ENCODE peak calls at places on chromosomes 5 and 9, in nine cellular contexts. One of them, this sample, is unnamed. For H3K36me3, the result is how much of the 10 kb centered on the place peaks cover.

GRCh38 chr5:29208026-29208425 is 1985.5 kb upstream of the CDH6 start:
- DNase-seq in naive thymus-derived CD4-positive, alpha-beta T cell: no peak
- DNase-seq in gastrocnemius medialis: no peak
- DNase-seq in astrocyte: peak
- DNase-seq in pancreas: no peak
- DNase-seq in H1: no peak
- DNase-seq in effector memory CD4-positive, alpha-beta T cell: no peak
- DNase-seq in keratinocyte: no peak
- DNase-seq in adrenal gland: no peak
- DNase-seq in this sample: no peak

GRCh38 chr9:113674436-113674835 is 201.7 kb upstream of the ZNF618 start:
- DNase-seq in naive thymus-derived CD4-positive, alpha-beta T cell: no peak
- DNase-seq in gastrocnemius medialis: no peak
- DNase-seq in astrocyte: peak
- DNase-seq in pancreas: no peak
- DNase-seq in H1: no peak
- DNase-seq in effector memory CD4-positive, alpha-beta T cell: no peak
- DNase-seq in keratinocyte: no peak
- DNase-seq in adrenal gland: peak
- DNase-seq in this sample: no peak

GRCh38 chr9:17600962-17601593 is 22.2 kb downstream of the SH3GL2 start:
- DNase-seq in naive thymus-derived CD4-positive, alpha-beta T cell: no peak
- DNase-seq in gastrocnemius medialis: no peak
- DNase-seq in astrocyte: peak
- DNase-seq in pancreas: no peak
- DNase-seq in H1: no peak
- DNase-seq in effector memory CD4-positive, alpha-beta T cell: no peak
- DNase-seq in keratinocyte: no peak
- DNase-seq in adrenal gland: no peak
- DNase-seq in this sample: no peak

GRCh38 chr5:124278636-124279035 is 467.8 kb downstream of the ZNF608 start:
- DNase-seq in naive thymus-derived CD4-positive, alpha-beta T cell: no peak
- DNase-seq in gastrocnemius medialis: no peak
- DNase-seq in astrocyte: no peak
- DNase-seq in pancreas: no peak
- DNase-seq in H1: no peak
- DNase-seq in effector memory CD4-positive, alpha-beta T cell: no peak
- DNase-seq in keratinocyte: no peak
- DNase-seq in adrenal gland: no peak
- DNase-seq in this sample: no peak

GRCh38 chr5:52007230-52007858 is 624.1 kb downstream of the ISL1 start:
- DNase-seq in naive thymus-derived CD4-positive, alpha-beta T cell: no peak
- DNase-seq in gastrocnemius medialis: no peak
- DNase-seq in astrocyte: peak
- DNase-seq in pancreas: peak
- DNase-seq in H1: no peak
- DNase-seq in effector memory CD4-positive, alpha-beta T cell: no peak
- DNase-seq in keratinocyte: no peak
- DNase-seq in adrenal gland: peak
- DNase-seq in this sample: peak

GRCh38 chr9:131733601-131734061 is 6.2 kb downstream of the RAPGEF1 start:
- DNase-seq in naive thymus-derived CD4-positive, alpha-beta T cell: no peak
- DNase-seq in gastrocnemius medialis: peak
- DNase-seq in astrocyte: peak
- DNase-seq in pancreas: peak
- DNase-seq in H1: no peak
- DNase-seq in effector memory CD4-positive, alpha-beta T cell: peak
- DNase-seq in keratinocyte: peak
- DNase-seq in adrenal gland: peak
- DNase-seq in this sample: no peak

GRCh38 chr5:66724336-66724735 is 128.1 kb downstream of the MAST4 start:
- DNase-seq in naive thymus-derived CD4-positive, alpha-beta T cell: no peak
- DNase-seq in gastrocnemius medialis: no peak
- DNase-seq in astrocyte: no peak
- DNase-seq in pancreas: no peak
- DNase-seq in H1: no peak
- DNase-seq in effector memory CD4-positive, alpha-beta T cell: no peak
- DNase-seq in keratinocyte: no peak
- DNase-seq in adrenal gland: no peak
- DNase-seq in this sample: no peak

GRCh38 chr5:59709346-59709821 is 184.1 kb downstream of the PDE4D start:
- DNase-seq in naive thymus-derived CD4-positive, alpha-beta T cell: no peak
- DNase-seq in gastrocnemius medialis: no peak
- DNase-seq in astrocyte: no peak
- DNase-seq in pancreas: no peak
- DNase-seq in H1: peak
- DNase-seq in effector memory CD4-positive, alpha-beta T cell: no peak
- DNase-seq in keratinocyte: no peak
- DNase-seq in adrenal gland: no peak
- DNase-seq in this sample: no peak

GRCh38 chr5:160317447-160317846 is 5.1 kb upstream of the CCNJL start:
- DNase-seq in naive thymus-derived CD4-positive, alpha-beta T cell: no peak
- DNase-seq in gastrocnemius medialis: no peak
- DNase-seq in astrocyte: no peak
- DNase-seq in pancreas: no peak
- DNase-seq in H1: no peak
- DNase-seq in effector memory CD4-positive, alpha-beta T cell: no peak
- DNase-seq in keratinocyte: no peak
- DNase-seq in adrenal gland: no peak
- DNase-seq in this sample: no peak

GRCh38 chr5:177399903-177400868 is at the start of gene PFN3:
- DNase-seq in naive thymus-derived CD4-positive, alpha-beta T cell: no peak
- DNase-seq in gastrocnemius medialis: no peak
- DNase-seq in astrocyte: no peak
- DNase-seq in pancreas: no peak
- DNase-seq in H1: no peak
- DNase-seq in effector memory CD4-positive, alpha-beta T cell: no peak
- DNase-seq in keratinocyte: no peak
- DNase-seq in adrenal gland: no peak
- DNase-seq in this sample: no peak

GRCh38 chr5:89613222-89613956 is 730.4 kb upstream of the MEF2C start:
- DNase-seq in naive thymus-derived CD4-positive, alpha-beta T cell: no peak
- DNase-seq in gastrocnemius medialis: no peak
- DNase-seq in astrocyte: peak
- DNase-seq in pancreas: no peak
- DNase-seq in H1: no peak
- DNase-seq in effector memory CD4-positive, alpha-beta T cell: no peak
- DNase-seq in keratinocyte: no peak
- DNase-seq in adrenal gland: no peak
- DNase-seq in this sample: no peak

GRCh38 chr5:168136340-168136739 is 155.1 kb upstream of the WWC1 start:
- DNase-seq in naive thymus-derived CD4-positive, alpha-beta T cell: no peak
- DNase-seq in gastrocnemius medialis: no peak
- DNase-seq in astrocyte: no peak
- DNase-seq in pancreas: peak
- DNase-seq in H1: no peak
- DNase-seq in effector memory CD4-positive, alpha-beta T cell: no peak
- DNase-seq in keratinocyte: no peak
- DNase-seq in adrenal gland: no peak
- DNase-seq in this sample: no peak

GRCh38 chr5:74370168-74370567 is 270.4 kb downstream of the ENC1 start:
- DNase-seq in naive thymus-derived CD4-positive, alpha-beta T cell: no peak
- DNase-seq in gastrocnemius medialis: peak
- DNase-seq in astrocyte: no peak
- DNase-seq in pancreas: no peak
- DNase-seq in H1: no peak
- DNase-seq in effector memory CD4-positive, alpha-beta T cell: no peak
- DNase-seq in keratinocyte: no peak
- DNase-seq in adrenal gland: peak
- DNase-seq in this sample: no peak

GRCh38 chr5:74367241-74367733 is 273.2 kb downstream of the ENC1 start:
- DNase-seq in naive thymus-derived CD4-positive, alpha-beta T cell: no peak
- DNase-seq in gastrocnemius medialis: no peak
- DNase-seq in astrocyte: no peak
- DNase-seq in pancreas: no peak
- DNase-seq in H1: no peak
- DNase-seq in effector memory CD4-positive, alpha-beta T cell: no peak
- DNase-seq in keratinocyte: no peak
- DNase-seq in adrenal gland: no peak
- DNase-seq in this sample: no peak

GRCh38 chr5:74369173-74369572 is 271.4 kb downstream of the ENC1 start:
- DNase-seq in naive thymus-derived CD4-positive, alpha-beta T cell: no peak
- DNase-seq in gastrocnemius medialis: no peak
- DNase-seq in astrocyte: no peak
- DNase-seq in pancreas: no peak
- DNase-seq in H1: no peak
- DNase-seq in effector memory CD4-positive, alpha-beta T cell: no peak
- DNase-seq in keratinocyte: no peak
- DNase-seq in adrenal gland: no peak
- DNase-seq in this sample: no peak

GRCh38 chr5:74364507-74364906 is 276.0 kb downstream of the ENC1 start:
- DNase-seq in naive thymus-derived CD4-positive, alpha-beta T cell: no peak
- DNase-seq in gastrocnemius medialis: no peak
- DNase-seq in astrocyte: no peak
- DNase-seq in pancreas: no peak
- DNase-seq in H1: no peak
- DNase-seq in effector memory CD4-positive, alpha-beta T cell: no peak
- DNase-seq in keratinocyte: no peak
- DNase-seq in adrenal gland: no peak
- DNase-seq in this sample: no peak

DNA sequence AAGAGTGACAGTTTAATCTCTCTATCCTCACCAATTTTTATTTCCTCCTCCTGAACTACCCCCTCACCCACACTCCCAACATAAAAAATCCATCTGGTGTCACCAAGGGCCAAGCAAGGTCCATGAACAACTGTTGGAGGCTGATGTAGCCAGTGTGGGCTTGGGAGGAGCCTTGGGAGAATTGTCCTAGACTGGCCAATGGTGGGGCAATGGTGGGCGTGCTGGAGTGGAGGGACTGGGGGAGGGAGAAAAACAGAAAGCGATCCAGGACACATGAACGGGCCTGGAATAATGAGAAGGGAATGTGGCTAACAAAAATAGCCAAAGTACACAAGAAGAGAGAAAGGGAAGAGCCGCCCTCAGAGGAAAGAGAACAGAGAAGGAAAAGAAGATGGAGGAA is 272.6 kb downstream of the ENC1 start:
- DNase-seq in naive thymus-derived CD4-positive, alpha-beta T cell: no peak
- DNase-seq in gastrocnemius medialis: no peak
- DNase-seq in astrocyte: no peak
- DNase-seq in pancreas: no peak
- DNase-seq in H1: no peak
- DNase-seq in effector memory CD4-positive, alpha-beta T cell: no peak
- DNase-seq in keratinocyte: no peak
- DNase-seq in adrenal gland: no peak
- DNase-seq in this sample: no peak
- H3K36me3 ChIP-seq in naive thymus-derived CD4-positive, alpha-beta T cell: under half
- H3K36me3 ChIP-seq in gastrocnemius medialis: under half
- H3K36me3 ChIP-seq in astrocyte: under half
- H3K36me3 ChIP-seq in pancreas: under half
- H3K36me3 ChIP-seq in H1: under half
- H3K36me3 ChIP-seq in effector memory CD4-positive, alpha-beta T cell: under half
- H3K36me3 ChIP-seq in keratinocyte: under half
- H3K36me3 ChIP-seq in adrenal gland: under half
- H3K36me3 ChIP-seq in this sample: under half

DNA sequence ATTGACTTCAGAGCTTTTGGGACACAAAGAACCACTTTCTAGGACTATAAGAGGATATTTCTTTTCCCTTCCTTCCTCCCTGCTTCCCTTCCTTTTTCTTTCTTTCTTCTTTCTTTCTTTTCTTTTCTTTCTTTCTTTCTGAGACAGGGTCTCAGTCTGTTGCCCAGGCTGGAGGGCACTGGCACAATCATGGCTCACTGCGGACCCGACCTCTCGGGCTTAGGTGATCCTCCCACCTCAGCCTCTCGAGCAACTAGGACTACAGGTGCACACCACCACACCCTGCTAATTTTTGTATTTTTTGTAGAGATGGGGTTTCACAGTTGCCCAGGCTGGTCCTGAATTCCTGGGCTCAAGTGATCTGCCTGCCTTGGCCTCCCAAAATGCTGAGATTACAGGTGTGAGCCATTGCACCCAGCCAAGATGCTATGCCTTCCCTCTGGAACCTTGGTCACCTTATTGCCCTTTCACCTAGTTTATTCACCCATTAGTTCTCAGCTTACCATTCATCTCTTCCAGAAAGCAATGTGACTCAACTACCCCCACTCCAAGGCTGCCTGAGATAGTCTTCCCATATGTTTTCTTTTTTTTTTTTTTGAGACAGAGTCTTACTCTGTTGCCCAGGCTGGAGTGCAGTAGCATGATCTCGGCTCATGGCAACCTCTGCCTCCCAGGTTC is 10.1 kb downstream of the PLIN2 start:
- DNase-seq in naive thymus-derived CD4-positive, alpha-beta T cell: no peak
- DNase-seq in gastrocnemius medialis: no peak
- DNase-seq in astrocyte: no peak
- DNase-seq in pancreas: no peak
- DNase-seq in H1: no peak
- DNase-seq in effector memory CD4-positive, alpha-beta T cell: no peak
- DNase-seq in keratinocyte: no peak
- DNase-seq in adrenal gland: no peak
- DNase-seq in this sample: no peak
- H3K36me3 ChIP-seq in naive thymus-derived CD4-positive, alpha-beta T cell: under half
- H3K36me3 ChIP-seq in gastrocnemius medialis: half or more
- H3K36me3 ChIP-seq in astrocyte: under half
- H3K36me3 ChIP-seq in pancreas: under half
- H3K36me3 ChIP-seq in H1: half or more
- H3K36me3 ChIP-seq in effector memory CD4-positive, alpha-beta T cell: half or more
- H3K36me3 ChIP-seq in keratinocyte: under half
- H3K36me3 ChIP-seq in adrenal gland: half or more
- H3K36me3 ChIP-seq in this sample: under half

DNA sequence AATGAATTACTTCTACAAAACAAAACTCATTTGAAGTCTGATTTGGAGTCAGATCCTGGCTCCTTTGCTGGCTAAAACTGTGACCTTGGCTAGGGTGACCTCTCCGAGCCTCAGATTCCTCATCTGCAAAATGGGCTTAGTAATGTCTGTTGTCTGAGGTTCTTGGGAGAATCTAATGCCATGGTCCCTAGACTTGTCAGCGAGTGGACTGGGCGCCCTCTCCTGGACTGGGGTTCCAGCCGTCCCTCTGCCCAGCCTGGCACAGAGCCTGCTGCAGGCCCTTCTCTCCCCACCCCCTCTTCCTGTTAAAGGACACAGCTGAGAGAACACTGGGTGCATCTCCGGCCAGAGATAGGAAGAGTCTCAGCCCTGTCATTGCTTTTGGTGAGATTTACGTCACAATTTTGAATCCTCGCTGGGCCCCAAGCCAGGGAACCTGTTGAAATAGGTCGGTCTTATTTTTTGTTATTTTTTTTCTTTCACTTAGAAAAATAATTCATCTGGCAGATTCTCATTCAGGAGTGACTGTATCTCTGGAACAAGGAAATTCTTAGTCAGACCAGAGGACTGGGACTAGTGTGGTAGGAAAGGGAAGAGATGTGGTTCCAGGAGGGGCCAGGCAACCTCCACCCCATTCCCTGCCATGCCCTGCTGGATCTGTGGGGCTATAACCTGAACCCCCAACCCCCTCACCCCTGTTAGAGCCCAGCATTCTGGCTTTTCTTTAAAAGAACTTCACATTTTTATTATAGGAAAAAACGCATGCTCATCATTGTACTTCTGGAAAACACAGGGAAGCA is 48.2 kb upstream of the RPL26L1 start:
- DNase-seq in naive thymus-derived CD4-positive, alpha-beta T cell: no peak
- DNase-seq in gastrocnemius medialis: no peak
- DNase-seq in astrocyte: peak
- DNase-seq in pancreas: no peak
- DNase-seq in H1: peak
- DNase-seq in effector memory CD4-positive, alpha-beta T cell: no peak
- DNase-seq in keratinocyte: no peak
- DNase-seq in adrenal gland: peak
- DNase-seq in this sample: no peak
- H3K36me3 ChIP-seq in naive thymus-derived CD4-positive, alpha-beta T cell: under half
- H3K36me3 ChIP-seq in gastrocnemius medialis: under half
- H3K36me3 ChIP-seq in astrocyte: under half
- H3K36me3 ChIP-seq in pancreas: under half
- H3K36me3 ChIP-seq in H1: under half
- H3K36me3 ChIP-seq in effector memory CD4-positive, alpha-beta T cell: under half
- H3K36me3 ChIP-seq in keratinocyte: under half
- H3K36me3 ChIP-seq in adrenal gland: under half
- H3K36me3 ChIP-seq in this sample: under half

GRCh38 chr9:114680266-114681011 is 1.6 kb downstream of the TEX48 start:
- DNase-seq in naive thymus-derived CD4-positive, alpha-beta T cell: no peak
- DNase-seq in gastrocnemius medialis: no peak
- DNase-seq in astrocyte: no peak
- DNase-seq in pancreas: no peak
- DNase-seq in H1: no peak
- DNase-seq in effector memory CD4-positive, alpha-beta T cell: no peak
- DNase-seq in keratinocyte: no peak
- DNase-seq in adrenal gland: no peak
- DNase-seq in this sample: no peak
- H3K36me3 ChIP-seq in naive thymus-derived CD4-positive, alpha-beta T cell: under half
- H3K36me3 ChIP-seq in gastrocnemius medialis: under half
- H3K36me3 ChIP-seq in astrocyte: under half
- H3K36me3 ChIP-seq in pancreas: under half
- H3K36me3 ChIP-seq in H1: under half
- H3K36me3 ChIP-seq in effector memory CD4-positive, alpha-beta T cell: under half
- H3K36me3 ChIP-seq in keratinocyte: under half
- H3K36me3 ChIP-seq in adrenal gland: under half
- H3K36me3 ChIP-seq in this sample: under half